ENCODE peak calls at places on chromosomes 12 and 14, in five cellular contexts. T is astrocyte, Q is upper lobe of right lung, A is mesendoderm, M is PC-9. K is an unnamed sample.

GRCh38 chr12:123839826-123840225 is 77.7 kb downstream of the DNAH10 start:
- DNase-seq in T (no peak), Q (no peak), A (no peak), M (no peak), K (no peak)

GRCh38 chr12:27142102-27142721 is 59.8 kb upstream of the C12orf71 start:
- DNase-seq in T (peak; percentile 63), Q (no peak), A (peak; percentile 86), M (peak; percentile 64), K (peak; percentile 14)

GRCh38 chr14:53979747-53980642 is 23.4 kb upstream of the BMP4 start:
- DNase-seq in T (peak; percentile 85), Q (no peak), A (peak; percentile 96), M (peak; percentile 40), K (no peak)

GRCh38 chr14:65502676-65503124 is 90.2 kb downstream of the FUT8 start:
- DNase-seq in T (peak; percentile 86), Q (no peak), A (no peak), M (peak; percentile 8), K (peak; percentile 29)

GRCh38 chr12:128959931-128960330 is 106.7 kb downstream of the GLT1D1 start:
- DNase-seq in T (no peak), Q (no peak), A (no peak), M (no peak), K (no peak)

GRCh38 chr14:66111891-66112290 is 374.3 kb upstream of the CCDC196 start:
- DNase-seq in T (no peak), Q (no peak), A (no peak), M (peak; percentile 13), K (no peak)

GRCh38 chr14:32383337-32384009 is 54.4 kb downstream of the AKAP6 start:
- DNase-seq in T (no peak), Q (no peak), A (no peak), M (no peak), K (no peak)

GRCh38 chr14:34453226-34453625 is 8.8 kb downstream of the SPTSSA start:
- DNase-seq in T (no peak), Q (no peak), A (no peak), M (no peak), K (no peak)

GRCh38 chr14:90567991-90568390 is 171.2 kb downstream of the CALM1 start:
- DNase-seq in T (no peak), Q (no peak), A (no peak), M (no peak), K (no peak)

GRCh38 chr12:104063712-104064030 is 660 bp upstream of the HCFC2 start:
- DNase-seq in T (peak; percentile 53), Q (no peak), A (no peak), M (no peak), K (no peak)

GRCh38 chr12:101743724-101744472 is 4.6 kb upstream of the SYCP3 start:
- DNase-seq in T (no peak), Q (no peak), A (no peak), M (no peak), K (no peak)

GRCh38 chr12:92365333-92365732 is 219.7 kb upstream of the BTG1 start:
- DNase-seq in T (no peak), Q (no peak), A (no peak), M (no peak), K (no peak)

GRCh38 chr12:124443929-124444712 is 123.3 kb downstream of the NCOR2 start:
- DNase-seq in T (no peak), Q (no peak), A (no peak), M (no peak), K (no peak)

GRCh38 chr12:10395390-10395998 is 5.7 kb upstream of the KLRK1 start:
- DNase-seq in T (peak; percentile 52), Q (no peak), A (peak; percentile 78), M (peak; percentile 78), K (peak; percentile 77)

GRCh38 chr14:100155881-100156645 is 3.4 kb downstream of the DEGS2 start:
- DNase-seq in T (no peak), Q (no peak), A (no peak), M (no peak), K (no peak)

GRCh38 chr12:65561798-65562382 is 262.4 kb upstream of the HMGA2 start:
- DNase-seq in T (peak; percentile 86), Q (no peak), A (no peak), M (no peak), K (no peak)

GRCh38 chr12:109544955-109545531 is 28.3 kb downstream of the MMAB start:
- DNase-seq in T (peak; percentile 12), Q (no peak), A (no peak), M (peak; percentile 52), K (no peak)

GRCh38 chr12:5243014-5243413 is 188.9 kb upstream of the NTF3 start:
- DNase-seq in T (no peak), Q (no peak), A (no peak), M (no peak), K (no peak)

GRCh38 chr12:116559080-116559329 is 176 bp upstream of the MAP1LC3B2 start:
- DNase-seq in T (no peak), Q (no peak), A (no peak), M (no peak), K (no peak)

GRCh38 chr14:51283402-51283825 is 43.4 kb downstream of the TMX1 start:
- DNase-seq in T (peak; percentile 78), Q (no peak), A (peak; percentile 89), M (peak; percentile 16), K (peak; percentile 53)

GRCh38 chr14:100524233-100524932 is 62.8 kb downstream of the BEGAIN start:
- DNase-seq in T (no peak), Q (peak; percentile 13), A (no peak), M (no peak), K (no peak)

GRCh38 chr12:33223956-33224355 is 215.7 kb downstream of the SYT10 start:
- DNase-seq in T (no peak), Q (no peak), A (no peak), M (peak; percentile 67), K (peak; percentile 94)

GRCh38 chr14:42806909-42807315 is 1200.2 kb downstream of the LRFN5 start:
- DNase-seq in T (peak; percentile 77), Q (no peak), A (no peak), M (no peak), K (no peak)

GRCh38 chr12:65460076-65460475 is 181.6 kb downstream of the MSRB3 start:
- DNase-seq in T (no peak), Q (no peak), A (peak; percentile 20), M (no peak), K (no peak)

GRCh38 chr12:48286665-48287064 is 64.1 kb downstream of the ZNF641 start:
- DNase-seq in T (no peak), Q (no peak), A (peak; percentile 58), M (no peak), K (no peak)

GRCh38 chr12:49533331-49533730 is 5.5 kb upstream of the KCNH3 start:
- DNase-seq in T (no peak), Q (no peak), A (no peak), M (no peak), K (no peak)

GRCh38 chr12:118981285-118982201 is at the start of gene SRRM4:
- DNase-seq in T (no peak), Q (peak; percentile 64), A (peak; percentile 94), M (no peak), K (no peak)

DNA sequence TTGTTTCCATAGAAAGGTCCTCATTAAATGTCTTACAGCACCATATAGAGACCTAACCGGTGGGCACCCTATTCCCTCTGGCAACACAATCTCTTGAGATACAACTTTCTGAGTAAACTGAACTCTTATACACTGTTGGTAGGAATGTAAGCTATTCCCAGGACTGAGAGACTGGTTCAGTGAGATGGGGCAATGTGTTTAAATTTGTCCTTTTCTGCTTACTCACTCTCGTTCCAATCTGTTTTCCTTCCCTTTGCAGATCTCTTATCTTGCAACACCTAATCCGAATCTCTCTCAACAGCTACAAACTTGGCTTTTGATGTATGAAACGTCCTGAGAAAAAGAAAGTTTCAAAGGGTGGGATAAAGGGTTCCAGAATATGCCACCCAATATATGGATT is 26.1 kb upstream of the ETV6 start:
- DNase-seq in T (peak; percentile 16), Q (no peak), A (peak; percentile 81), M (peak; percentile 22), K (no peak)
- H3K27ac ChIP-seq in T (no peak overlapping the region), Q (peak overlapping the region; percentile 39), A (peak overlapping the region; percentile 42), M (peak overlapping the region; percentile 85), K (no peak overlapping the region)

DNA sequence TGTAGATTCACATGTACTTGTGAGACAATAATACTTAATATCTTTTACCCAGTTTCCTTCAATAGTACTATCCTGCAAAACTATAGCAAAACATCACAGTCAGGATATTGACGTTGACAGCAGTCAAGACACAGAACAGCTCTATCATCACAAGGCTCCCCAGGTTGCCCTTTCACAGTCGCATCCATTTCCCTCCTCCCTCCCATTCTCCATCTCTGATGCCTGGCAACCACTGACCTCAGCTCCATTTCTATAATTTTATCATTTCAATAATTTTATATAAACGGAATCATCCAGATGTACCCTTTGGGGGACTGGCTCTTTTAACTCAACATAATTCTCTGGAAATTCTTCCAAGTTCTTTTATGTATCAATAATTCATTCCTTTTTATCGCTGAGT is 81.5 kb downstream of the PLXNC1 start:
- DNase-seq in T (no peak), Q (no peak), A (no peak), M (no peak), K (no peak)
- H3K27ac ChIP-seq in T (no peak overlapping the region), Q (no peak overlapping the region), A (no peak overlapping the region), M (no peak overlapping the region), K (no peak overlapping the region)

GRCh38 chr14:68927956-68928675 is 51.0 kb downstream of the ACTN1 start:
- DNase-seq in T (no peak), Q (no peak), A (no peak), M (no peak), K (no peak)
- H3K27ac ChIP-seq in T (no peak overlapping the region), Q (peak overlapping the region; percentile 13), A (no peak overlapping the region), M (no peak overlapping the region), K (no peak overlapping the region)

DNA sequence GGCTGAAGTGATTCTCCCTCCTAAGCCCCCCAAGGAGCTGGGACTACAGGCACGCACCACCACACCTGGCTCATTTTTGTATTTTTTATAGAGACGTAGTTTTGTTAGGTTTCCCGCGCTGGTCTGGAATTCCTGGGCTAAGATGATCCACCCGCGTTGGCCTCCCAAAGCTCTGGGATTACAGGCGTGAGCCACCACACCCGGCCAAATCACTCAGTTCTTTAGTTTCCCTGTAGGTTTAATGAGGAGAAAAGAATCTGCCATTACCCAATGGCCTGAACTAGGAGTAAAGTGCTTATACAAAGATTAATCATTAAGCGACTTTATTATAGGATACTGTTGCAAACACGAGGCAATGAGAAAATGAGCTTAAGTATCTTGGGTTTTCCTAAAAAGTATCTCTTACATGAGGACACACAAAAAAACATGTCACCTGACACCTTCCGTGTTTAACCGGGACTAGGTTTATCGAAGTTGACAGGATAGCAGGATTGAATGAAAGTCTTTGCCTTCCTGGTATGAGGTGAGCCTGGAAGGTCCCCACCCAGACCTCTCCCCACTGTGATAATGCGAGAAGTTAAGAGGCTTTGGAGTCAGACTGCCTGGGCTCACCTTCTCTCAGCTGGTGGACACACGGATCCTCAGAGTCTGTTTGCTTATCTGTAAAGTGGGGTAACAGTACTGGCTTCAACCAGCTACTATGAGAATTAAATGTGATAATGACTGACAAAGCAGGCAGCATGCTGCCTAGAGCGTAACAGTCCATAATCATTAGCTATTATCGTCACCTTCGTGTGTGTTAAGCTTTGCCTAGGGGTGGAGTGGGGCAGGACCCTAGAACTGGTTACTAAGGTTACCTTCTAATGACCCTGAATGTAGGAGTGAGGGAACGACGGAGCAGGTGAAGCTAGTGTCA is 133.6 kb upstream of the KRAS start:
- DNase-seq in T (no peak), Q (no peak), A (peak; percentile 51), M (no peak), K (no peak)
- H3K27ac ChIP-seq in T (peak overlapping the region; percentile 100), Q (peak overlapping the region; percentile 100), A (no peak overlapping the region), M (no peak overlapping the region), K (no peak overlapping the region)

GRCh38 chr14:26598672-26599131 is 869 bp upstream of the NOVA1 start:
- DNase-seq in T (no peak), Q (no peak), A (no peak), M (no peak), K (no peak)
- H3K27ac ChIP-seq in T (no peak overlapping the region), Q (no peak overlapping the region), A (no peak overlapping the region), M (no peak overlapping the region), K (no peak overlapping the region)

K was measured in epithelial cell of prostate.